ENCODE peak calls at places on chromosomes 3 and 15, in five cellular contexts. One of them, this sample, is unnamed.

GRCh38 chr3:169020371-169020770 is 643.1 kb downstream of the MECOM start:
- DNase-seq in cardiac muscle cell: no peak
- DNase-seq in CD14-positive monocyte: no peak
- DNase-seq in psoas muscle: no peak
- DNase-seq in A549: no peak
- DNase-seq in this sample: no peak

GRCh38 chr15:90552162-90552928 is 22.6 kb downstream of the CRTC3 start:
- DNase-seq in A549: no peak
- DNase-seq in psoas muscle: peak; percentile 35
- DNase-seq in cardiac muscle cell: peak; percentile 58
- DNase-seq in CD14-positive monocyte: no peak
- DNase-seq in this sample: no peak

GRCh38 chr3:33636125-33636855 is 81.8 kb downstream of the CLASP2 start:
- DNase-seq in A549: peak; percentile 73
- DNase-seq in CD14-positive monocyte: no peak
- DNase-seq in psoas muscle: no peak
- DNase-seq in cardiac muscle cell: peak; percentile 80
- DNase-seq in this sample: no peak

GRCh38 chr3:160784853-160785252 is 28.8 kb downstream of the PPM1L start:
- DNase-seq in CD14-positive monocyte: no peak
- DNase-seq in cardiac muscle cell: peak; percentile 1
- DNase-seq in psoas muscle: no peak
- DNase-seq in A549: no peak
- DNase-seq in this sample: no peak

GRCh38 chr15:100694381-100695012 is 92.1 kb downstream of the ASB7 start:
- DNase-seq in psoas muscle: no peak
- DNase-seq in A549: no peak
- DNase-seq in CD14-positive monocyte: no peak
- DNase-seq in cardiac muscle cell: peak; percentile 74
- DNase-seq in this sample: no peak

GRCh38 chr3:142958707-142959106 is 4.8 kb downstream of the PAQR9 start:
- DNase-seq in cardiac muscle cell: no peak
- DNase-seq in psoas muscle: peak; percentile 38
- DNase-seq in A549: peak; percentile 75
- DNase-seq in CD14-positive monocyte: no peak
- DNase-seq in this sample: peak; percentile 90

GRCh38 chr15:82045179-82045891 is 483 bp downstream of the MEX3B start:
- DNase-seq in CD14-positive monocyte: no peak
- DNase-seq in psoas muscle: peak; percentile 42
- DNase-seq in cardiac muscle cell: peak; percentile 61
- DNase-seq in A549: peak; percentile 55
- DNase-seq in this sample: peak; percentile 76

GRCh38 chr3:122576174-122576940 is 1.1 kb upstream of the PARP15 start:
- DNase-seq in psoas muscle: no peak
- DNase-seq in A549: no peak
- DNase-seq in cardiac muscle cell: no peak
- DNase-seq in CD14-positive monocyte: no peak
- DNase-seq in this sample: no peak

GRCh38 chr3:4290272-4290893 is 12.8 kb upstream of the SETMAR start:
- DNase-seq in A549: peak; percentile 48
- DNase-seq in cardiac muscle cell: peak; percentile 66
- DNase-seq in CD14-positive monocyte: no peak
- DNase-seq in psoas muscle: no peak
- DNase-seq in this sample: no peak

GRCh38 chr15:66955871-66956585 is 109.4 kb upstream of the SMAD3 start:
- DNase-seq in CD14-positive monocyte: no peak
- DNase-seq in A549: peak; percentile 67
- DNase-seq in psoas muscle: no peak
- DNase-seq in cardiac muscle cell: peak; percentile 17
- DNase-seq in this sample: peak; percentile 94

GRCh38 chr3:111547645-111548044 is 5.6 kb downstream of the CD96 start:
- DNase-seq in CD14-positive monocyte: no peak
- DNase-seq in cardiac muscle cell: no peak
- DNase-seq in psoas muscle: no peak
- DNase-seq in A549: no peak
- DNase-seq in this sample: no peak

GRCh38 chr15:96270581-96271172 is 59.8 kb upstream of the NR2F2 start:
- DNase-seq in A549: peak; percentile 42
- DNase-seq in cardiac muscle cell: peak; percentile 34
- DNase-seq in psoas muscle: no peak
- DNase-seq in CD14-positive monocyte: no peak
- DNase-seq in this sample: no peak

GRCh38 chr15:64019764-64020163 is 26.5 kb downstream of the DAPK2 start:
- DNase-seq in A549: peak; percentile 72
- DNase-seq in CD14-positive monocyte: no peak
- DNase-seq in cardiac muscle cell: no peak
- DNase-seq in psoas muscle: peak; percentile 37
- DNase-seq in this sample: no peak

GRCh38 chr3:120284702-120285507 is at the start of gene GPR156:
- DNase-seq in CD14-positive monocyte: no peak
- DNase-seq in cardiac muscle cell: peak; percentile 55
- DNase-seq in psoas muscle: peak; percentile 21
- DNase-seq in A549: peak; percentile 12
- DNase-seq in this sample: no peak

GRCh38 chr15:58549013-58549779 is 117.4 kb downstream of the LIPC start:
- DNase-seq in psoas muscle: no peak
- DNase-seq in cardiac muscle cell: no peak
- DNase-seq in A549: no peak
- DNase-seq in CD14-positive monocyte: no peak
- DNase-seq in this sample: no peak

GRCh38 chr3:98971183-98971681 is 69.7 kb upstream of the DCBLD2 start:
- DNase-seq in cardiac muscle cell: peak; percentile 27
- DNase-seq in CD14-positive monocyte: no peak
- DNase-seq in A549: peak; percentile 78
- DNase-seq in psoas muscle: no peak
- DNase-seq in this sample: no peak

GRCh38 chr15:92277776-92278175 is 115.9 kb upstream of the ST8SIA2 start:
- DNase-seq in cardiac muscle cell: peak; percentile 0
- DNase-seq in A549: peak; percentile 48
- DNase-seq in CD14-positive monocyte: no peak
- DNase-seq in psoas muscle: no peak
- DNase-seq in this sample: no peak

GRCh38 chr3:138089091-138089490 is 26.3 kb downstream of the DZIP1L start:
- DNase-seq in A549: peak; percentile 50
- DNase-seq in cardiac muscle cell: peak; percentile 43
- DNase-seq in CD14-positive monocyte: no peak
- DNase-seq in psoas muscle: no peak
- DNase-seq in this sample: no peak

GRCh38 chr15:69410290-69410874 is 3.8 kb upstream of the KIF23 start:
- DNase-seq in cardiac muscle cell: no peak
- DNase-seq in psoas muscle: no peak
- DNase-seq in A549: peak; percentile 71
- DNase-seq in CD14-positive monocyte: no peak
- DNase-seq in this sample: no peak

GRCh38 chr15:43102181-43102580 is 3.7 kb downstream of the UBR1 start:
- DNase-seq in cardiac muscle cell: no peak
- DNase-seq in psoas muscle: no peak
- DNase-seq in A549: no peak
- DNase-seq in CD14-positive monocyte: no peak
- DNase-seq in this sample: no peak

GRCh38 chr15:56968821-56969220 is 50.4 kb downstream of the TCF12 start:
- DNase-seq in cardiac muscle cell: no peak
- DNase-seq in CD14-positive monocyte: no peak
- DNase-seq in A549: no peak
- DNase-seq in psoas muscle: no peak
- DNase-seq in this sample: no peak

GRCh38 chr3:187986514-187986934 is 167.4 kb upstream of the LPP start:
- DNase-seq in A549: peak; percentile 70
- DNase-seq in psoas muscle: no peak
- DNase-seq in cardiac muscle cell: peak; percentile 76
- DNase-seq in CD14-positive monocyte: peak; percentile 83
- DNase-seq in this sample: peak; percentile 82

GRCh38 chr15:25787855-25788521 is 75.1 kb downstream of the ATP10A start:
- DNase-seq in psoas muscle: no peak
- DNase-seq in A549: peak; percentile 31
- DNase-seq in CD14-positive monocyte: peak; percentile 63
- DNase-seq in cardiac muscle cell: peak; percentile 14
- DNase-seq in this sample: peak; percentile 64

GRCh38 chr3:156847746-156848339 is 21.7 kb downstream of the LEKR1 start:
- DNase-seq in CD14-positive monocyte: no peak
- DNase-seq in cardiac muscle cell: no peak
- DNase-seq in psoas muscle: no peak
- DNase-seq in A549: no peak
- DNase-seq in this sample: no peak

GRCh38 chr3:38438421-38438820 is 15.3 kb upstream of the ACVR2B start:
- DNase-seq in psoas muscle: no peak
- DNase-seq in cardiac muscle cell: peak; percentile 45
- DNase-seq in CD14-positive monocyte: no peak
- DNase-seq in A549: no peak
- DNase-seq in this sample: no peak

GRCh38 chr3:126438186-126438585 is 37.5 kb downstream of the ZXDC start:
- DNase-seq in cardiac muscle cell: no peak
- DNase-seq in CD14-positive monocyte: no peak
- DNase-seq in A549: no peak
- DNase-seq in psoas muscle: no peak
- DNase-seq in this sample: peak; percentile 26

GRCh38 chr3:65597225-65597951 is 441.3 kb downstream of the MAGI1 start:
- DNase-seq in A549: no peak
- DNase-seq in CD14-positive monocyte: no peak
- DNase-seq in psoas muscle: no peak
- DNase-seq in cardiac muscle cell: peak; percentile 66
- DNase-seq in this sample: no peak

GRCh38 chr15:77032647-77033416 is 37.9 kb downstream of the PSTPIP1 start:
- DNase-seq in psoas muscle: no peak
- DNase-seq in A549: no peak
- DNase-seq in cardiac muscle cell: no peak
- DNase-seq in CD14-positive monocyte: peak; percentile 44
- DNase-seq in this sample: no peak

GRCh38 chr3:25910997-25911396 is 121.1 kb downstream of the OXSM start:
- DNase-seq in CD14-positive monocyte: no peak
- DNase-seq in cardiac muscle cell: peak; percentile 25
- DNase-seq in A549: peak; percentile 52
- DNase-seq in psoas muscle: no peak
- DNase-seq in this sample: no peak

GRCh38 chr3:138461246-138461645 is 26.8 kb downstream of the ESYT3 start:
- DNase-seq in A549: no peak
- DNase-seq in psoas muscle: no peak
- DNase-seq in cardiac muscle cell: no peak
- DNase-seq in CD14-positive monocyte: no peak
- DNase-seq in this sample: no peak

DNA sequence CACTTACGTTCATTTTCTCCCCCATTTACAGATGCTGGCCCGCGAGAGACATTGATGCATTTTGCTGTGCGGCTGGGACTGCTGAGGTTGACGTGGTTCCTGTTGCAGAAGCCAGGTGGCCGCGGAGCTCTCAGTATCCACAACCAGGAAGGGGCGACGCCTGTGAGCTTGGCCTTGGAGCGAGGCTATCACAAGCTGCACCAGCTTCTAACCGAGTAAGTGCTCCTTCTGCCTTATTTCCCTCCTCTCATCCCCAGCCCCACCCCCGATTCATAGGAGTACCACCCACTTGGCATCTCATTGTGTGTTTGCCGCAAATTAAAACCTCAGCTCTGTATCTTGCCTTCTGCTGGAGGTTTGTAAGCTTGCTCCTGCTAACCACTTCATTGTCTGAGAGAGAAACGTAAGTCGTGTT is 163.3 kb downstream of the AKAP13 start:
- DNase-seq in psoas muscle: peak; percentile 32
- DNase-seq in CD14-positive monocyte: peak; percentile 73
- DNase-seq in A549: no peak
- DNase-seq in cardiac muscle cell: no peak
- DNase-seq in this sample: no peak
- TF ChIP-seq CTCF in psoas muscle: no peak
- TF ChIP-seq CTCF in CD14-positive monocyte: peak; percentile 19
- TF ChIP-seq CTCF in A549: no peak
- TF ChIP-seq CTCF in cardiac muscle cell: no peak
- TF ChIP-seq CTCF in this sample: no peak

GRCh38 chr15:40928975-40929729 is at the start of gene DLL4:
- DNase-seq in A549: peak; percentile 73
- DNase-seq in CD14-positive monocyte: no peak
- DNase-seq in psoas muscle: peak; percentile 56
- DNase-seq in cardiac muscle cell: peak; percentile 50
- DNase-seq in this sample: peak; percentile 90

GRCh38 chr15:40930430-40931299 is 1.5 kb downstream of the DLL4 start:
- DNase-seq in cardiac muscle cell: peak; percentile 47
- DNase-seq in psoas muscle: peak; percentile 57
- DNase-seq in CD14-positive monocyte: no peak
- DNase-seq in A549: peak; percentile 50
- DNase-seq in this sample: peak; percentile 82

GRCh38 chr15:40928351-40928974 is 677 bp upstream of the DLL4 start:
- DNase-seq in psoas muscle: no peak
- DNase-seq in A549: no peak
- DNase-seq in CD14-positive monocyte: no peak
- DNase-seq in cardiac muscle cell: no peak
- DNase-seq in this sample: peak; percentile 82

GRCh38 chr15:40931300-40932142 is 2.4 kb downstream of the DLL4 start:
- DNase-seq in psoas muscle: no peak
- DNase-seq in cardiac muscle cell: no peak
- DNase-seq in CD14-positive monocyte: no peak
- DNase-seq in A549: no peak
- DNase-seq in this sample: peak; percentile 67

GRCh38 chr15:40929730-40930429 is 740 bp downstream of the DLL4 start:
- DNase-seq in CD14-positive monocyte: no peak
- DNase-seq in psoas muscle: peak; percentile 53
- DNase-seq in A549: peak; percentile 56
- DNase-seq in cardiac muscle cell: peak; percentile 74
- DNase-seq in this sample: peak; percentile 85
- TF ChIP-seq CTCF in CD14-positive monocyte: no peak
- TF ChIP-seq CTCF in psoas muscle: no peak
- TF ChIP-seq CTCF in A549: no peak
- TF ChIP-seq CTCF in cardiac muscle cell: no peak
- TF ChIP-seq CTCF in this sample: no peak

DNA sequence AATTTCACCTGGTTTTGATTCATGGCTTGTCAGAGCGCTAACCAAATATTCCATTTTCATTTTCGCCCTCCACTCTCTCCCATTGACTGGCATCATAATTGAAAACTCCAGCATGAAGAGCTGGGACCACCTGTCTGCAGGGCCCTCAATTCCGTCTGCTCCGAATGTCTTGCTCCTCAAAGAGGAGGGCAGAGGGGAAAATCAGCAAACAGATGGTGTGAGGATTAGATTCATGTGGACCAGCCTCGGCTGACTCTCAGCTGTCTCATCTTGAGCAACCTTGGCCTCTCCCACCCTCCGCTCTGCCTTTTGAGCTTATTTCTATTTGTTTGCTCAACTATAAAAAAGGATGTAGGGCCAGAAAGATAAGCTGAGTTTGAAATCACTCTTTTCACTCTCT is 512.2 kb upstream of the PPP2R3A start:
- DNase-seq in A549: no peak
- DNase-seq in psoas muscle: no peak
- DNase-seq in cardiac muscle cell: no peak
- DNase-seq in CD14-positive monocyte: no peak
- DNase-seq in this sample: no peak
- TF ChIP-seq CTCF in A549: no peak
- TF ChIP-seq CTCF in psoas muscle: no peak
- TF ChIP-seq CTCF in cardiac muscle cell: no peak
- TF ChIP-seq CTCF in CD14-positive monocyte: no peak
- TF ChIP-seq CTCF in this sample: no peak

DNA sequence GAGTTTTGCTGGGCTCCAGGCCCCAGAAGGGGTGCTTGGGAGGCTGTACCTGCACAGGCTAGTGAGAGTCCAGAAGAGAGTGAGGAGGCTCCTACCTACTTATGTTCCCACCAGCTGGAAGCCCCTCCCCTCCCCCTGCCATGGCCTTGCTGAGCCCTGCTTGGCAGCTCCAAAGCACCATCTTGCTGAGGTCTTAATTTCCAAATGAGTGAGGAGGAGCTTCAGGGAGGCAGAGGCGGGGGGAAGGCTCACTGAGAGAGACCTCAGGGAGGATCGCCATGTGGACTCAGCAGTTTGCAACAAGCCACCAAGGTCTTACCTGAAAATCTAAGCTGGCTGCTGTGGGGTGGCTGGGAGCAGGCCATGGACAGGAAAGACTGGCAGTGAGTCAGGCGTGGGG is 8.7 kb upstream of the CACNA2D2 start:
- DNase-seq in cardiac muscle cell: no peak
- DNase-seq in psoas muscle: no peak
- DNase-seq in CD14-positive monocyte: no peak
- DNase-seq in A549: no peak
- DNase-seq in this sample: no peak
- TF ChIP-seq CTCF in cardiac muscle cell: no peak
- TF ChIP-seq CTCF in psoas muscle: no peak
- TF ChIP-seq CTCF in CD14-positive monocyte: no peak
- TF ChIP-seq CTCF in A549: no peak
- TF ChIP-seq CTCF in this sample: no peak